ENCODE peak calls at places on chromosomes 6 and 20, in seven cellular contexts. L is mesendoderm, T is mammary epithelial cell, W is heart right ventricle, I is ovary, O is Peyer's patch, H is SJSA1. Y is an unnamed sample.

GRCh38 chr6:129730477-129731165 is 20.6 kb upstream of the ARHGAP18 start:
- DNase-seq in O (no peak), H (no peak), W (no peak), T (no peak), I (no peak), L (no peak), Y (peak)

GRCh38 chr6:67736161-67736560 is 898.9 kb upstream of the ADGRB3 start:
- DNase-seq in T (no peak), I (no peak), O (no peak), H (no peak), L (no peak), W (no peak), Y (no peak)

GRCh38 chr6:20338160-20338559 is 63.5 kb upstream of the E2F3 start:
- DNase-seq in L (no peak), W (no peak), T (peak), H (no peak), I (no peak), O (no peak), Y (no peak)

GRCh38 chr6:42507901-42508300 is 55.9 kb upstream of the UBR2 start:
- DNase-seq in H (no peak), T (no peak), L (no peak), W (no peak), I (no peak), O (no peak), Y (no peak)

GRCh38 chr6:25025919-25026301 is 90.2 kb upstream of the RIPOR2 start:
- DNase-seq in H (no peak), I (no peak), L (no peak), T (peak), O (no peak), W (no peak), Y (no peak)

GRCh38 chr20:33894798-33895197 is 83.7 kb downstream of the CHMP4B start:
- DNase-seq in O (no peak), T (no peak), W (no peak), H (no peak), I (no peak), L (no peak), Y (no peak)

GRCh38 chr20:63531686-63532448 is 5.3 kb downstream of the PTK6 start:
- DNase-seq in L (no peak), I (no peak), O (peak), T (no peak), W (no peak), H (no peak), Y (no peak)

GRCh38 chr6:84882768-84883766 is 118.7 kb upstream of the TBX18 start:
- DNase-seq in H (peak), T (no peak), L (no peak), I (no peak), O (no peak), W (no peak), Y (no peak)

GRCh38 chr6:158474961-158475343 is 84.9 kb upstream of the TMEM181 start:
- DNase-seq in H (no peak), T (no peak), I (no peak), L (no peak), O (no peak), W (no peak), Y (no peak)

GRCh38 chr20:62808211-62808865 is 3.7 kb downstream of the OGFR start:
- DNase-seq in W (peak), O (peak), I (peak), L (peak), T (no peak), H (peak), Y (peak)

GRCh38 chr6:4480788-4481725 is 295.1 kb upstream of the CDYL start:
- DNase-seq in O (no peak), I (no peak), T (no peak), W (no peak), H (no peak), L (no peak), Y (no peak)

GRCh38 chr6:168950500-168951223 is 303.0 kb downstream of the THBS2 start:
- DNase-seq in I (no peak), W (no peak), O (no peak), H (no peak), L (no peak), T (no peak), Y (no peak)
- H3K4me3 ChIP-seq in I (no peak), W (no peak), O (no peak), H (no peak), L (no peak), T (no peak), Y (no peak)

DNA sequence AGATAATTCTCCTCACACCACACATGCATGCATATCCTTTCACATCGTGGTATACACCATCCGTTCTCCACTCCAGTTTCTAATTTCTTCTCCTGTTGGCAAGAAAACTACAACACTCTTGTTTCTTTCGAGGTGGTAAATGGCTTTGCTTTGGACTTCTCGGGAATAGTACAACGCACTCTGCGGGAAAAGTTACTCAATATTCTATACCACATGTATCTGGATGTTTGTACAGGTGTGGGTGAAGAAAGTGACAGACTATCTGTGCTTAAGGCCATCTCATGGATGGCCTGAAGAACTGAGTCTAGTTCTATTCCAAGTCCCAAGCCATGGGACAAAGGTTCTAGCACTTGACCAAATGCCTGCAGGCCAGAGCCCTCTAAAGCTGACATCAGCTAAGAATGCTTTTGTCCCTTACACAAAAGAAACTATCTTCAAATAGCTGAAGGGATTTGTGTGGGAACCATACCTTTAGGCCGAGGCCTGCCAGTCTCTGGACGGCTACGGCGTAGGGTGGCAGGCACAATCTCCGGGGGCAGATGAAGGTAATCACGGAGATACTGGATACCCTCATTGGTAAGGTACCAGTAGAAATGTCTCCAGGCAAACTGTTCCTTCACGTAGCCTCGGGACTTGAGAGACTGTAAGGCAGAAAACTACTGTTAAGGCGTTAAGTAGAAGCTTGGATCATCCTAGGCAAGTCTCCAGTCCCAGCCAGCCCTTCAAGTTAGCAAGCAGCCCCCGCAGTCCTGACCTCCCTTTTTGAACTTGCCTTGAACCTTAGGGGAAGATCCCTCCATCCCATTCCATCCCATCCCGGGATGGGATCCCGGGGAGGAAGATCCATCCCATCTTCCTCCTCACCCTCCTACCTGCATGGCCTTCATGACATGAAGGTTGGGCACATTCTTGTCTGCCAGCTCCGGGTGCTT is 1.4 kb downstream of the RPS10 start:
- DNase-seq in L (peak), O (no peak), T (no peak), I (no peak), H (no peak), W (no peak), Y (no peak)
- H3K4me3 ChIP-seq in L (peak), O (no peak), T (peak), I (peak), H (peak), W (peak), Y (peak)

DNA sequence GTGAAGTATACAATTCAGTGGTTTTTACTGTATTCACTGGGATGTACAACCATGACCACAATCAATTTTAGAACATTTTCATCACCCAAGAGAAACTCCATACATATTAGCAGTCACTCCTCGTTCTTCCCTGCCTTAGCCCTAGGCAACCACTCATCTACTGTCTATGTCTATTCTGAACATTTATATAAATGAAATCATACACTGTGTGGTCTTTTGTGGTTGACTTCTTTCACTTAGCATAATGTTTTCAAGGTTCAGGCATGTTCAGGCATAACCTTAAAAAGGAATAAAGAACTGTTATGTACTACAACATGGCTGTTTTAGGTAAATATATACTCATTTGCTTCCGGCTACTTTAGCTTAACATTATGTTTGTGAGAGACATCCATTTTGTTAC is 37.3 kb downstream of the BLTP3A start:
- DNase-seq in T (peak), O (no peak), W (no peak), H (no peak), I (no peak), L (no peak), Y (no peak)
- H3K4me3 ChIP-seq in T (no peak), O (no peak), W (no peak), H (no peak), I (no peak), L (no peak), Y (no peak)

DNA sequence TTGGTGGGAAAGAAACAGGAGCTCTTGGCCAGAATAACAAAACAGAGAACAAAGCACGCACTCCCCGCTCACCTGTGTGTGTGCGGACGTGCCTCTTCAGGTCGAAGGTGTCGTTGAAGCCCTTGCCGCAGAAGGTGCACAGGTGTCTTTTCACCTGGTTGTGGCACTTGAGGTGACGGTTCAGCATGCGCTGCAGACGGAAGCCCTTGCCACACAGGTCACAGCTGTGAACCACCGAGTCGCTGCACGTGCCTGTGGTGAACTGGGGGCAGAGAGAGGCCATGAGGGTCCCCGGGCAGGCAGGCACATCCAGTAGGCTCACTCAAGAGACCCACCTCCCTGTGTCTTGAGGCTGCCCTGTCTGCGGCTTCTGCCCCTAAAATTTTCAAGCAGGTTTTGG is 16.3 kb downstream of the OVOL2 start:
- DNase-seq in L (no peak), W (no peak), I (no peak), O (no peak), T (no peak), H (no peak), Y (no peak)
- H3K4me3 ChIP-seq in L (no peak), W (no peak), I (no peak), O (no peak), T (no peak), H (no peak), Y (no peak)

GRCh38 chr6:46039646-46040045 is 24.0 kb upstream of the CLIC5 start:
- DNase-seq in O (no peak), I (no peak), H (no peak), W (no peak), L (no peak), T (no peak), Y (no peak)
- H3K4me3 ChIP-seq in O (no peak), I (no peak), H (no peak), W (no peak), L (no peak), T (no peak), Y (no peak)

DNA sequence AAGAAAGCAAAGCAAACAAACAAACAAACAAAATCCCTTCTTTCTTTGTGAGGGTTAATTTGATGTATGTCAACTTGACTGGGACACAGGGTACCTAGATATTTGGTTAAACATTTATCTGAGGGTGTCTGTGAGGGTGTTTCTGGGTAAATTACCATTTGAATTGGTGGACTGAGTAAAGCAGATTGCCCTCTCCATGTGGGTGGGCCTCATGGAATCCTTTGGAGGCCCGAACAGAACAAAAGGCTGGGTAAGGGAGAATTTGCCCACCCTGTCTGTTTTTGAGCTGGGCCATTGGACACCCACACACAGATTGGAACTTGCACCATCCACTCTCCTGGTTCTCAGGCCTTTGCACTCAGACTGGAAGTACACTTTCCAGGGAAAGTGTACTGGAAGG is 628.8 kb upstream of the CITED2 start:
- DNase-seq in I (no peak), O (no peak), L (no peak), H (peak), W (no peak), T (no peak), Y (no peak)
- H3K4me3 ChIP-seq in I (no peak), O (no peak), L (no peak), H (no peak), W (no peak), T (no peak), Y (no peak)

GRCh38 chr6:56851104-56851503 is 103.8 kb upstream of the BEND6 start:
- DNase-seq in O (no peak), W (no peak), L (peak), T (peak), H (no peak), I (no peak), Y (no peak)
- H3K4me3 ChIP-seq in O (peak), W (peak), L (peak), T (peak), H (peak), I (peak), Y (no peak)

GRCh38 chr6:21745543-21746337 is 152.2 kb downstream of the SOX4 start:
- DNase-seq in O (no peak), L (peak), I (no peak), H (no peak), T (no peak), W (no peak), Y (no peak)

GRCh38 chr6:21749754-21750153 is 156.2 kb downstream of the SOX4 start:
- DNase-seq in L (peak), W (no peak), I (no peak), H (no peak), T (no peak), O (no peak), Y (no peak)

GRCh38 chr6:21747441-21747840 is 153.9 kb downstream of the SOX4 start:
- DNase-seq in L (no peak), T (no peak), O (no peak), W (no peak), H (no peak), I (no peak), Y (no peak)

GRCh38 chr6:21750479-21751018 is 157.0 kb downstream of the SOX4 start:
- DNase-seq in H (no peak), T (no peak), O (no peak), I (no peak), W (no peak), L (no peak), Y (no peak)

GRCh38 chr6:21748343-21749063 is 155.0 kb downstream of the SOX4 start:
- DNase-seq in H (no peak), L (peak), T (peak), I (no peak), W (no peak), O (no peak), Y (no peak)
- H3K4me3 ChIP-seq in H (no peak), L (no peak), T (no peak), I (no peak), W (no peak), O (no peak), Y (no peak)

Y was measured in Caco-2.